ENCODE peak calls at places on chromosome 4, in six cellular contexts. Y is hypothalamus; P is activated effector memory CD4-positive, alpha-beta T cell treated with Interleukin-2 at 50 U/mL for 16 hours; N is psoas muscle; S is activated T-helper 1 cell treated with Interleukin-2 at 50 U/mL for 16 hours; T is germinal center. O is an unnamed sample.
A peak's percentile ranks its signal among the peaks of the same experiment; 100 is the strongest.

GRCh38 chr4:119647558-119647957 is 19.0 kb upstream of the PDE5A start:
- DNase-seq in Y (no peak), P (no peak), N (no peak), S (no peak), T (no peak), O (no peak)

GRCh38 chr4:11483076-11483475 is 54.4 kb upstream of the HS3ST1 start:
- DNase-seq in Y (no peak), P (no peak), N (no peak), S (no peak), T (no peak), O (no peak)

GRCh38 chr4:77025643-77026321 is 50.0 kb downstream of the CCNI start:
- DNase-seq in Y (no peak), P (no peak), N (no peak), S (no peak), T (no peak), O (no peak)

GRCh38 chr4:73451404-73451803 is 15.4 kb downstream of the AFP start:
- DNase-seq in Y (no peak), P (no peak), N (no peak), S (no peak), T (no peak), O (peak; percentile 62)

GRCh38 chr4:122576261-122577188 is 44.3 kb downstream of the IL21 start:
- DNase-seq in Y (no peak), P (no peak), N (no peak), S (no peak), T (peak; percentile 20), O (peak; percentile 15)

GRCh38 chr4:1334579-1334895 is 12.5 kb upstream of the UVSSA start:
- DNase-seq in Y (no peak), P (no peak), N (no peak), S (no peak), T (no peak), O (no peak)

GRCh38 chr4:164204434-164204833 is 549.5 kb upstream of the SMIM31 start:
- DNase-seq in Y (no peak), P (no peak), N (no peak), S (no peak), T (no peak), O (peak; percentile 66)

GRCh38 chr4:99504804-99505502 is 5.9 kb upstream of the C4orf17 start:
- DNase-seq in Y (no peak), P (no peak), N (no peak), S (no peak), T (no peak), O (no peak)

GRCh38 chr4:8504279-8505007 is 63.9 kb downstream of the TRMT44 start:
- DNase-seq in Y (no peak), P (no peak), N (no peak), S (no peak), T (no peak), O (peak; percentile 42)

GRCh38 chr4:41013746-41014145 is 200.6 kb downstream of the APBB2 start:
- DNase-seq in Y (no peak), P (no peak), N (no peak), S (no peak), T (no peak), O (no peak)

GRCh38 chr4:40321671-40322131 is 13.4 kb upstream of the CHRNA9 start:
- DNase-seq in Y (no peak), P (no peak), N (no peak), S (no peak), T (no peak), O (peak; percentile 67)

GRCh38 chr4:110005461-110006056 is 92.9 kb downstream of the EGF start:
- DNase-seq in Y (no peak), P (no peak), N (no peak), S (no peak), T (peak; percentile 29), O (peak; percentile 33)

GRCh38 chr4:2266181-2266580 is 4.3 kb upstream of the MXD4 start:
- DNase-seq in Y (no peak), P (no peak), N (peak; percentile 76), S (no peak), T (no peak), O (no peak)

GRCh38 chr4:76058888-76059426 is 15.6 kb upstream of the ART3 start:
- DNase-seq in Y (no peak), P (no peak), N (no peak), S (no peak), T (no peak), O (no peak)

GRCh38 chr4:71559957-71560541 is 221.2 kb downstream of the SLC4A4 start:
- DNase-seq in Y (no peak), P (no peak), N (no peak), S (no peak), T (no peak), O (peak; percentile 17)

GRCh38 chr4:41050840-41051775 is 163.2 kb downstream of the APBB2 start:
- DNase-seq in Y (no peak), P (no peak), N (no peak), S (no peak), T (no peak), O (no peak)

GRCh38 chr4:152102184-152103000 is 341.6 kb upstream of the GATB start:
- DNase-seq in Y (no peak), P (no peak), N (no peak), S (no peak), T (no peak), O (peak; percentile 32)

GRCh38 chr4:152997771-152998487 is 61.8 kb downstream of the FHDC1 start:
- DNase-seq in Y (no peak), P (no peak), N (no peak), S (no peak), T (no peak), O (peak; percentile 31)

GRCh38 chr4:101218894-101219293 is 128.4 kb downstream of the PPP3CA start:
- DNase-seq in Y (no peak), P (no peak), N (no peak), S (no peak), T (no peak), O (no peak)

GRCh38 chr4:185587444-185588161 is 52.3 kb upstream of the PDLIM3 start:
- DNase-seq in Y (no peak), P (peak; percentile 8), N (peak; percentile 51), S (peak; percentile 13), T (peak; percentile 82), O (no peak)

GRCh38 chr4:158169516-158169915 is 3.3 kb downstream of the GASK1B start:
- DNase-seq in Y (no peak), P (no peak), N (no peak), S (no peak), T (no peak), O (no peak)

GRCh38 chr4:165461176-165461835 is 82.5 kb downstream of the CPE start:
- DNase-seq in Y (no peak), P (no peak), N (peak; percentile 25), S (no peak), T (no peak), O (peak; percentile 5)

GRCh38 chr4:882646-883045 is 49.5 kb downstream of the GAK start:
- DNase-seq in Y (no peak), P (no peak), N (no peak), S (no peak), T (no peak), O (no peak)

GRCh38 chr4:184174571-184175488 is 42.8 kb downstream of the ENPP6 start:
- DNase-seq in Y (no peak), P (no peak), N (no peak), S (no peak), T (no peak), O (no peak)

GRCh38 chr4:157804169-157804543 is 368.7 kb downstream of the GASK1B start:
- DNase-seq in Y (no peak), P (no peak), N (no peak), S (no peak), T (no peak), O (no peak)

GRCh38 chr4:16717266-16717970 is 181.0 kb downstream of the LDB2 start:
- DNase-seq in Y (no peak), P (no peak), N (no peak), S (no peak), T (no peak), O (no peak)

GRCh38 chr4:70996014-70996353 is 2.5 kb downstream of the DCK start:
- DNase-seq in Y (no peak), P (no peak), N (no peak), S (no peak), T (no peak), O (no peak)

GRCh38 chr4:75919914-75920313 is 17.7 kb upstream of the PPEF2 start:
- DNase-seq in Y (no peak), P (no peak), N (no peak), S (no peak), T (no peak), O (no peak)

GRCh38 chr4:89939994-89940393 is 45.3 kb downstream of the MMRN1 start:
- DNase-seq in Y (no peak), P (no peak), N (no peak), S (no peak), T (no peak), O (no peak)

GRCh38 chr4:101871962-101872676 is 81.6 kb downstream of the BANK1 start:
- DNase-seq in Y (no peak), P (no peak), N (no peak), S (no peak), T (no peak), O (no peak)

GRCh38 chr4:101103381-101104142 is 243.8 kb downstream of the PPP3CA start:
- DNase-seq in Y (no peak), P (no peak), N (no peak), S (no peak), T (peak; percentile 14), O (no peak)

GRCh38 chr4:18390655-18391369 is 369.3 kb upstream of the LCORL start:
- DNase-seq in Y (no peak), P (no peak), N (no peak), S (no peak), T (no peak), O (no peak)

GRCh38 chr4:73743825-73744602 is 3.6 kb downstream of the CXCL8 start:
- DNase-seq in Y (no peak), P (no peak), N (no peak), S (no peak), T (no peak), O (no peak)

GRCh38 chr4:125891597-125892258 is 577.0 kb downstream of the FAT4 start:
- DNase-seq in Y (no peak), P (no peak), N (no peak), S (no peak), T (no peak), O (no peak)

GRCh38 chr4:6573986-6574746 is 823 bp upstream of the MAN2B2 start:
- DNase-seq in Y (no peak), P (no peak), N (no peak), S (no peak), T (no peak), O (no peak)